ENCODE peak calls at places on chromosomes 5 and 9, in six cellular contexts. One of them, this sample, is unnamed.

GRCh38 chr5:131357739-131358561 is 94.1 kb downstream of the CDC42SE2 start:
- DNase-seq in sigmoid colon: no peak
- DNase-seq in right cardiac atrium: no peak
- DNase-seq in choroid plexus epithelial cell: no peak
- DNase-seq in lower leg skin: no peak
- DNase-seq in epithelial cell of esophagus: peak
- DNase-seq in this sample: no peak

GRCh38 chr5:109645591-109646236 is 44.0 kb upstream of the MAN2A1 start:
- DNase-seq in sigmoid colon: no peak
- DNase-seq in right cardiac atrium: no peak
- DNase-seq in choroid plexus epithelial cell: no peak
- DNase-seq in epithelial cell of esophagus: no peak
- DNase-seq in lower leg skin: no peak
- DNase-seq in this sample: peak

GRCh38 chr9:126690431-126691051 is 76.8 kb downstream of the LMX1B start:
- DNase-seq in lower leg skin: no peak
- DNase-seq in epithelial cell of esophagus: peak
- DNase-seq in sigmoid colon: peak
- DNase-seq in right cardiac atrium: peak
- DNase-seq in choroid plexus epithelial cell: peak
- DNase-seq in this sample: no peak

GRCh38 chr9:99023229-99023628 is 79.5 kb downstream of the COL15A1 start:
- DNase-seq in choroid plexus epithelial cell: no peak
- DNase-seq in sigmoid colon: no peak
- DNase-seq in lower leg skin: no peak
- DNase-seq in epithelial cell of esophagus: no peak
- DNase-seq in right cardiac atrium: peak
- DNase-seq in this sample: no peak

GRCh38 chr5:6176294-6176693 is 202.1 kb downstream of the MED10 start:
- DNase-seq in right cardiac atrium: no peak
- DNase-seq in sigmoid colon: no peak
- DNase-seq in lower leg skin: peak
- DNase-seq in epithelial cell of esophagus: no peak
- DNase-seq in choroid plexus epithelial cell: no peak
- DNase-seq in this sample: no peak

GRCh38 chr5:82975812-82976211 is 101.4 kb downstream of the TMEM167A start:
- DNase-seq in right cardiac atrium: no peak
- DNase-seq in choroid plexus epithelial cell: no peak
- DNase-seq in lower leg skin: no peak
- DNase-seq in sigmoid colon: no peak
- DNase-seq in epithelial cell of esophagus: peak
- DNase-seq in this sample: no peak

GRCh38 chr5:142743677-142744441 is 26.3 kb upstream of the ARHGAP26 start:
- DNase-seq in right cardiac atrium: no peak
- DNase-seq in choroid plexus epithelial cell: peak
- DNase-seq in sigmoid colon: no peak
- DNase-seq in lower leg skin: no peak
- DNase-seq in epithelial cell of esophagus: peak
- DNase-seq in this sample: no peak

GRCh38 chr5:146753618-146754123 is 124.9 kb downstream of the PPP2R2B start:
- DNase-seq in choroid plexus epithelial cell: no peak
- DNase-seq in epithelial cell of esophagus: no peak
- DNase-seq in right cardiac atrium: no peak
- DNase-seq in sigmoid colon: no peak
- DNase-seq in lower leg skin: no peak
- DNase-seq in this sample: no peak

GRCh38 chr9:90504486-90504885 is 138.1 kb downstream of the DIRAS2 start:
- DNase-seq in choroid plexus epithelial cell: no peak
- DNase-seq in sigmoid colon: no peak
- DNase-seq in right cardiac atrium: no peak
- DNase-seq in epithelial cell of esophagus: no peak
- DNase-seq in lower leg skin: no peak
- DNase-seq in this sample: no peak

GRCh38 chr5:125311743-125312142 is 565.3 kb upstream of the ZNF608 start:
- DNase-seq in epithelial cell of esophagus: peak
- DNase-seq in lower leg skin: no peak
- DNase-seq in right cardiac atrium: no peak
- DNase-seq in choroid plexus epithelial cell: peak
- DNase-seq in sigmoid colon: no peak
- DNase-seq in this sample: peak

GRCh38 chr9:109794361-109795012 is 14.5 kb downstream of the PALM2AKAP2 start:
- DNase-seq in sigmoid colon: no peak
- DNase-seq in right cardiac atrium: peak
- DNase-seq in lower leg skin: no peak
- DNase-seq in choroid plexus epithelial cell: peak
- DNase-seq in epithelial cell of esophagus: no peak
- DNase-seq in this sample: no peak

GRCh38 chr9:89179535-89179919 is 909 bp upstream of the SHC3 start:
- DNase-seq in sigmoid colon: no peak
- DNase-seq in epithelial cell of esophagus: peak
- DNase-seq in choroid plexus epithelial cell: peak
- DNase-seq in right cardiac atrium: no peak
- DNase-seq in lower leg skin: no peak
- DNase-seq in this sample: no peak
- H3K4me3 ChIP-seq in sigmoid colon: peak
- H3K4me3 ChIP-seq in epithelial cell of esophagus: peak
- H3K4me3 ChIP-seq in choroid plexus epithelial cell: peak
- H3K4me3 ChIP-seq in right cardiac atrium: peak
- H3K4me3 ChIP-seq in lower leg skin: peak
- H3K4me3 ChIP-seq in this sample: peak

DNA sequence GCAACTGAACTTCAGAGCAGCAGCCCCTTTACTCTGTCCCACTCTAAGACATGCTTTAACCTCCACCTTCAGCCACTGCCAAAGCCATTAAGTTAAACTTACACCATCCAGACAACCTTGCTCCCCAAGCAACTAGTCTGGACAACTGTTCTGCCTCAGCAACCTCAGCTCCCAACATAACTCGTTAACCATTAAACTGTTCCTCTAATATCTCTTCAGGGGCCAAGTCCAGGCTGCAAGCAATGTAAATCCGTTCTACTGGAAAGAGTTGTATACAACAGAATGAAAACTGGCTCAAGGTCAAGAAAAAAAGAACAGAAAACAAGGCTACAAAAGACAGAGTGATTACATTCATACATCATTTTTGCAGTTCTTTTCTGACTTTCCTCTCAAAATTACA is 131.7 kb upstream of the TARS1 start:
- DNase-seq in right cardiac atrium: no peak
- DNase-seq in lower leg skin: no peak
- DNase-seq in choroid plexus epithelial cell: no peak
- DNase-seq in sigmoid colon: no peak
- DNase-seq in epithelial cell of esophagus: no peak
- DNase-seq in this sample: no peak
- H3K4me3 ChIP-seq in right cardiac atrium: no peak
- H3K4me3 ChIP-seq in lower leg skin: no peak
- H3K4me3 ChIP-seq in choroid plexus epithelial cell: no peak
- H3K4me3 ChIP-seq in sigmoid colon: no peak
- H3K4me3 ChIP-seq in epithelial cell of esophagus: no peak
- H3K4me3 ChIP-seq in this sample: no peak

GRCh38 chr9:20441704-20442423 is 180.4 kb downstream of the MLLT3 start:
- DNase-seq in right cardiac atrium: no peak
- DNase-seq in lower leg skin: no peak
- DNase-seq in choroid plexus epithelial cell: no peak
- DNase-seq in sigmoid colon: no peak
- DNase-seq in epithelial cell of esophagus: no peak
- DNase-seq in this sample: no peak
- H3K4me3 ChIP-seq in right cardiac atrium: no peak
- H3K4me3 ChIP-seq in lower leg skin: no peak
- H3K4me3 ChIP-seq in choroid plexus epithelial cell: no peak
- H3K4me3 ChIP-seq in sigmoid colon: no peak
- H3K4me3 ChIP-seq in epithelial cell of esophagus: no peak
- H3K4me3 ChIP-seq in this sample: no peak

DNA sequence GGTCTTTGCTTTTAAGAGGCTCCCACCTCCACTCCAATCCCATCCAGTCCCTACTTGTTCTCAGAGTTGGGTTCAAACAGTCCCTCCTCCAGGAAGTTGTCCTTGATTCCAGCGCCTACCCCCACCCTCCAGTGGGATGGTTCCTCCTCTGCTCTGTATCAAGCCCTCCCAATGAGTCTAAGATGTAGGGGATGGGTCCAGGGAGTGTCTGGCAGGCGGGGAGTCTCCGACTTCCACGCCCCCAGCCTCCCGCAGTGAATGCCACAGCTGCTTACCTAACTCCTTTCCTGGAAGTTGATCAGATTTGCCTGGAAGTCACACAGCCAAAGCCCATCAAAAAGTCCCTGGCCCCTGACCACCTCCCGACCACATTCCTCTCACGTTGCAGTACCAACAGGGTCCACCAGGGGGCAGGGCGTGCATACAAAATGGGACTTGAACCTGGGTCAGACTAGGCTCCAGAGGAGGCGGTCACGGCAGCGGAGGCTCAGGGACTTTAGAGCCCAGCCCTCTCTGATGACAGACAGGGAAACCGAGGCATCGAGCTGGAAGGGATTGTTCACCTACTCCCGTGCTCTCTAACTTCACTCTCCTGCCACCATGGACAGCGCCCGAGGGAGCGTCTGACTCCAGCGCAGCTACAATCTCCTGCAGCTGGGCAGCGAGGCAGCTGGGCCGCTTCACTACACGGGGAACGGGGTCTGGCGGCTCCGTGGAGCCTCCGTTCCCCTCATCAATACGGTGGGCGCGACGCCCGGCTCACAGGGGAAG is 25.0 kb upstream of the TDRD7 start:
- DNase-seq in right cardiac atrium: peak
- DNase-seq in lower leg skin: peak
- DNase-seq in epithelial cell of esophagus: peak
- DNase-seq in sigmoid colon: no peak
- DNase-seq in choroid plexus epithelial cell: peak
- DNase-seq in this sample: peak
- H3K4me3 ChIP-seq in right cardiac atrium: no peak
- H3K4me3 ChIP-seq in lower leg skin: no peak
- H3K4me3 ChIP-seq in epithelial cell of esophagus: no peak
- H3K4me3 ChIP-seq in sigmoid colon: no peak
- H3K4me3 ChIP-seq in choroid plexus epithelial cell: no peak
- H3K4me3 ChIP-seq in this sample: no peak

GRCh38 chr5:119339965-119340364 is 15.9 kb upstream of the TNFAIP8 start:
- DNase-seq in epithelial cell of esophagus: no peak
- DNase-seq in lower leg skin: no peak
- DNase-seq in choroid plexus epithelial cell: no peak
- DNase-seq in right cardiac atrium: no peak
- DNase-seq in sigmoid colon: no peak
- DNase-seq in this sample: no peak

GRCh38 chr5:119336846-119337564 is 18.8 kb upstream of the TNFAIP8 start:
- DNase-seq in sigmoid colon: no peak
- DNase-seq in choroid plexus epithelial cell: no peak
- DNase-seq in right cardiac atrium: no peak
- DNase-seq in lower leg skin: no peak
- DNase-seq in epithelial cell of esophagus: no peak
- DNase-seq in this sample: no peak

GRCh38 chr5:119336262-119336661 is 19.6 kb upstream of the TNFAIP8 start:
- DNase-seq in choroid plexus epithelial cell: no peak
- DNase-seq in sigmoid colon: no peak
- DNase-seq in lower leg skin: no peak
- DNase-seq in right cardiac atrium: no peak
- DNase-seq in epithelial cell of esophagus: no peak
- DNase-seq in this sample: no peak

GRCh38 chr5:119339344-119339743 is 16.5 kb upstream of the TNFAIP8 start:
- DNase-seq in right cardiac atrium: no peak
- DNase-seq in lower leg skin: no peak
- DNase-seq in epithelial cell of esophagus: no peak
- DNase-seq in choroid plexus epithelial cell: no peak
- DNase-seq in sigmoid colon: no peak
- DNase-seq in this sample: no peak

DNA sequence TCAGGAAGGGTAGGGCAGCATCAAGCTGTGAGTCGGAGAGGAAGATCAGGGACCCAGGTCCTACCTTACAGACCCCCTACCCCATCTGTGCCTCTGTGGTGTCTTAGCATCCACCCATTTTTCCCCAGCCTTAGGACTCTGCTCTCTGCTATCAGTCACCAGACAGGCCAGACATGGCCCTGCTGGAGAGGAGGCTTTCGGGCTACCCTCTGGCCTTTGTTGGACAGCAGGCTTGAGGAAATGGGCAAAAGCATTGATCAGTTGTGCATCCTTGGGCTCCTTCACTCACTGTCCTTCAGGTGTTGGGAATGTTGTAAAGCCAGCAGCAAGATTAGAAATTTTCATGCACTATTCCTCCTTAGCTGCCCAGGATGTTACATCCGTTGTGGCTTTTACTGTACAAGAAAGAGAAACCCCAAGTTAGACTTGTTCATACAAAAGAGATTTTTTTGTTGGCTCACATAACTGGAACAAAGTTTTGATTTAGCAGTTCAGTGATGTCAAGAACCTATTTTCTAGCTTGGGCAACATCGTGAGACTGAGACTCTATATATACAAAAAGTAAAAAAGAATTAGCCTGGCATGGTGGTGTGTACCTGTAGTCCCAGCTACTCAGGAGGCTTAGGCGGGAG is 17.4 kb upstream of the TNFAIP8 start:
- DNase-seq in choroid plexus epithelial cell: no peak
- DNase-seq in epithelial cell of esophagus: no peak
- DNase-seq in lower leg skin: no peak
- DNase-seq in right cardiac atrium: no peak
- DNase-seq in sigmoid colon: no peak
- DNase-seq in this sample: no peak
- H3K4me3 ChIP-seq in choroid plexus epithelial cell: no peak
- H3K4me3 ChIP-seq in epithelial cell of esophagus: no peak
- H3K4me3 ChIP-seq in lower leg skin: no peak
- H3K4me3 ChIP-seq in right cardiac atrium: no peak
- H3K4me3 ChIP-seq in sigmoid colon: no peak
- H3K4me3 ChIP-seq in this sample: no peak

GRCh38 chr5:73446631-73447233 is 1.8 kb downstream of the FOXD1 start:
- DNase-seq in epithelial cell of esophagus: no peak
- DNase-seq in right cardiac atrium: no peak
- DNase-seq in lower leg skin: no peak
- DNase-seq in choroid plexus epithelial cell: no peak
- DNase-seq in sigmoid colon: no peak
- DNase-seq in this sample: no peak
- H3K4me3 ChIP-seq in epithelial cell of esophagus: peak
- H3K4me3 ChIP-seq in right cardiac atrium: peak
- H3K4me3 ChIP-seq in lower leg skin: no peak
- H3K4me3 ChIP-seq in choroid plexus epithelial cell: peak
- H3K4me3 ChIP-seq in sigmoid colon: no peak
- H3K4me3 ChIP-seq in this sample: peak

GRCh38 chr9:94140791-94141790 is 56.8 kb downstream of the PTPDC1 start:
- DNase-seq in epithelial cell of esophagus: no peak
- DNase-seq in lower leg skin: no peak
- DNase-seq in sigmoid colon: no peak
- DNase-seq in choroid plexus epithelial cell: peak
- DNase-seq in right cardiac atrium: no peak
- DNase-seq in this sample: peak
- H3K4me3 ChIP-seq in epithelial cell of esophagus: no peak
- H3K4me3 ChIP-seq in lower leg skin: no peak
- H3K4me3 ChIP-seq in sigmoid colon: no peak
- H3K4me3 ChIP-seq in choroid plexus epithelial cell: no peak
- H3K4me3 ChIP-seq in right cardiac atrium: no peak
- H3K4me3 ChIP-seq in this sample: no peak

DNA sequence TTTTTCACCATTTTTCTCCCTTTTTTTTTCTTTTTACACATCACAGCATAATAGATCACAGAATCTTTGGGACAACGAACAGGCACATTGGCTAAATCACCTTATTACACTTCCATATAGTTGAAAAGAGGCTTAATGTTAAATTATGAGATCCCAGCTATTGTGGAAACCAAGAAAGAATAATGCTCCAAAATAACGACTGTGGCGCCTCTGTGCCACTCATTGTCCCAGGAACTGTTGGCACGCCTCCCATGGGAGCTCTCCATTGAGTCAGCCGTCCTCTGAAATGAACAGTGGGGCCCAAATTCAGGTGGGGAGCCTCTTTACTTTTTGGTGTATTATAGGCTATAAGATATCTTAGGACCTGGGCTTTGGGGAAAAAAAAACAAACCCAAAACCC is 82.2 kb upstream of the NFIB start:
- DNase-seq in lower leg skin: no peak
- DNase-seq in right cardiac atrium: peak
- DNase-seq in epithelial cell of esophagus: no peak
- DNase-seq in choroid plexus epithelial cell: no peak
- DNase-seq in sigmoid colon: no peak
- DNase-seq in this sample: no peak
- H3K4me3 ChIP-seq in lower leg skin: no peak
- H3K4me3 ChIP-seq in right cardiac atrium: no peak
- H3K4me3 ChIP-seq in epithelial cell of esophagus: no peak
- H3K4me3 ChIP-seq in choroid plexus epithelial cell: no peak
- H3K4me3 ChIP-seq in sigmoid colon: no peak
- H3K4me3 ChIP-seq in this sample: no peak

GRCh38 chr5:150021491-150022162 is 21.1 kb downstream of the HMGXB3 start:
- DNase-seq in right cardiac atrium: peak
- DNase-seq in choroid plexus epithelial cell: no peak
- DNase-seq in epithelial cell of esophagus: peak
- DNase-seq in lower leg skin: no peak
- DNase-seq in sigmoid colon: no peak
- DNase-seq in this sample: no peak
- H3K4me3 ChIP-seq in right cardiac atrium: no peak
- H3K4me3 ChIP-seq in choroid plexus epithelial cell: no peak
- H3K4me3 ChIP-seq in epithelial cell of esophagus: no peak
- H3K4me3 ChIP-seq in lower leg skin: no peak
- H3K4me3 ChIP-seq in sigmoid colon: no peak
- H3K4me3 ChIP-seq in this sample: no peak

This sample was measured in skeletal muscle cell.